ENCODE peak calls at places on chromosomes 5 and 9, in seven cellular contexts. K is breast epithelium, J is NT2/D1, E is K562, T is aorta, D is cardiac muscle cell, Y is Panc1. R is an unnamed sample. For H3K27me3 and H3K36me3, the result is how much of the 10 kb centered on the place peaks cover.

GRCh38 chr5:125176005-125176390 is 429.6 kb upstream of the ZNF608 start:
- DNase-seq in J (no peak), Y (no peak), D (no peak), E (no peak), T (no peak), K (no peak), R (no peak)

GRCh38 chr9:91776409-91777365 is 173.3 kb downstream of the ROR2 start:
- DNase-seq in T (no peak), E (no peak), Y (no peak), K (no peak), D (peak), J (no peak), R (no peak)

GRCh38 chr9:89542461-89543021 is 44.6 kb upstream of the SEMA4D start:
- DNase-seq in J (no peak), D (no peak), E (no peak), T (no peak), K (no peak), Y (no peak), R (no peak)

GRCh38 chr9:95793924-95794828 is 81.3 kb upstream of the ERCC6L2 start:
- DNase-seq in J (no peak), K (no peak), D (peak), Y (no peak), E (no peak), T (no peak), R (no peak)

GRCh38 chr5:172939045-172939444 is 20.2 kb upstream of the RPL26L1 start:
- DNase-seq in Y (no peak), T (peak), K (no peak), E (peak), D (peak), J (no peak), R (peak)

GRCh38 chr5:16681761-16682335 is 65.1 kb upstream of the RETREG1 start:
- DNase-seq in T (no peak), D (no peak), Y (no peak), E (no peak), J (no peak), K (no peak), R (no peak)

GRCh38 chr9:93686880-93687236 is 110.5 kb downstream of the PHF2 start:
- DNase-seq in K (peak), E (no peak), Y (no peak), D (no peak), J (no peak), T (no peak), R (no peak)

GRCh38 chr9:128595471-128595870 is 43.1 kb downstream of the SPTAN1 start:
- DNase-seq in K (no peak), J (no peak), E (no peak), T (no peak), D (no peak), Y (no peak), R (no peak)

GRCh38 chr5:54243483-54244080 is 66.8 kb downstream of the ARL15 start:
- DNase-seq in D (peak), J (no peak), K (no peak), Y (no peak), E (peak), T (no peak), R (peak)

GRCh38 chr9:34741628-34742027 is 31.7 kb upstream of the CCL21 start:
- DNase-seq in K (no peak), J (no peak), T (no peak), E (no peak), Y (no peak), D (peak), R (peak)

GRCh38 chr5:112006721-112007120 is 249.7 kb upstream of the NREP start:
- DNase-seq in K (no peak), Y (no peak), T (no peak), E (no peak), J (no peak), D (peak), R (no peak)

GRCh38 chr9:95508242-95508967 is 8.4 kb downstream of the PTCH1 start:
- DNase-seq in D (peak), E (no peak), J (no peak), K (no peak), Y (no peak), T (no peak), R (no peak)

GRCh38 chr9:126773004-126773607 is 31.7 kb upstream of the ZBTB43 start:
- DNase-seq in K (no peak), J (peak), T (no peak), Y (no peak), E (peak), D (peak), R (peak)
- H3K27me3 ChIP-seq in K (under half), J (under half), T (under half), Y (under half), E (under half), D (under half), R (under half)

GRCh38 chr5:139494256-139494655 is 11.7 kb upstream of the STING1 start:
- DNase-seq in T (no peak), J (no peak), D (no peak), E (no peak), Y (no peak), K (no peak), R (no peak)

GRCh38 chr5:139488269-139488668 is 5.7 kb upstream of the STING1 start:
- DNase-seq in E (peak), T (peak), K (no peak), J (no peak), Y (no peak), D (no peak), R (no peak)

GRCh38 chr5:139494832-139495231 is 12.3 kb upstream of the STING1 start:
- DNase-seq in K (no peak), T (no peak), Y (no peak), E (no peak), D (peak), J (no peak), R (no peak)

GRCh38 chr5:139495644-139496435 is 13.3 kb upstream of the STING1 start:
- DNase-seq in E (peak), D (peak), Y (no peak), T (no peak), K (no peak), J (no peak), R (no peak)

DNA sequence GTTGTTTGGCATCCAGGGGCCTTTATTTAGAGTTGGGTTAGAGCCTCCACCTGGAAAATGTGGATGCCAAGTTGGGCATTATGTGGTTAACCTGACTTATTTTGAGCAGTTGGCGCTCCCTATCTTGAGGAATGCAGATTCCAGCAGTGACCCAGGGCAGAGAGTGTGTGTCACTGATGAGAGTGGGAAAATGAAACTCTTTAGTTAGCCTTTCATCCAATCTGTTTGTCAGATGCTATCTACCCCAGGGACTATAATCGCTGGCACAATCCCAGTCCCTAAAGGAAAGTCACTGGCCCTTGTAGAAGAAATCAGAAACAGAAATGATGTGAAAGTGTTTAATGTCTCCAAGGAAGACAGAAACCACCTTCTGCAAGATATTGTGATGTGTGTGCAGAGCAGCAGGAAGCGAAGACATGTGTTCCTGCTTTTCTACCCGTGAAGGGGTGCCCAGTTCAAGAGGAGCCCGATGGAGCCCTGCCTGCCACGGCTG is 10.2 kb upstream of the STING1 start:
- DNase-seq in Y (no peak), J (no peak), E (no peak), D (peak), T (no peak), K (no peak), R (no peak)
- H3K4me3 ChIP-seq in Y (no peak), J (no peak), E (no peak), D (no peak), T (no peak), K (peak), R (no peak)

GRCh38 chr9:14185016-14185415 is 128.9 kb downstream of the NFIB start:
- DNase-seq in J (no peak), K (no peak), Y (no peak), E (no peak), D (no peak), T (no peak), R (no peak)
- H3K36me3 ChIP-seq in J (under half), K (under half), Y (under half), E (under half), D (under half), T (under half), R (under half)

GRCh38 chr9:33677506-33677809 is 117.9 kb upstream of the PRSS3 start:
- DNase-seq in K (no peak), T (no peak), E (no peak), Y (no peak), D (no peak), J (no peak), R (no peak)
- H3K27me3 ChIP-seq in K (under half), T (under half), E (under half), Y (under half), D (under half), J (under half), R (under half)

DNA sequence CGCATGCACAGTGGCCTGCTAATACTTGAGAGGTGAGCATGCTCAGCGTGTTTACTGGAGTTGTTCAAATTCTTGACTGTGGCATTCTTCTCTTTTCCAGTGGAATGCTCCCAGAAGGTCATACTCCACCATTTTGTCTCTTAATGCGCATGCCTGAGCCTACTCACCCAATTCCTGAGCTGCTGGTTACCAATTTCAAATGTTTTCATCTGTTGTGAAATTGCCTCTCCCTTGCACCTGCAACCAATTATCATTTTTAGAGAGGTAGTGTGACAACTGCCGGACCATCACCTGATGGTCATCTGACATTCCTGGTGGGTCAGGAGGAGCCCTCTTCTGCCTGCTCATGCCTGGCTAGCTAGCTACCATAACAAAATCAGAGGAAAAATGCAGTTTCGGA is 82.2 kb upstream of the LIFR start:
- DNase-seq in E (no peak), T (no peak), J (no peak), D (no peak), K (no peak), Y (no peak), R (no peak)
- H3K4me3 ChIP-seq in E (no peak), T (no peak), J (no peak), D (no peak), K (no peak), Y (no peak), R (no peak)

DNA sequence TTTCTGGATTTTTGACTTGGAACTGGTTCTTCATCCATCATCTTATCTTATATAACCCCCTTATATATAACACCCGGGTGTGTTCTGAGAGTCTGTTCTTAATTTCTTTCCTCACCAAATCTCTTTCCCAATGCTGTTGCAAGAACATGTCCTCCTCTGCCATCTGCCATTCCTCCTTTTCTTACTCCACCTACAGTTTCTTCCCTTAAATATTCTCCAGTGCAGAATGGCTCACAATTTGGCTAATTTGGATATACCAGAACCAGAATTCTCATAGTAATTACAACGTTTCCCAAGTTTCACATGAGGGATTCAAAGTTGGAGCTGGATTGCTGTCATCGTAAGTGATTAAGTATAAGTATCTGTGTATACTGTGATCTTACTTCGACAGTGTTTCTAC is 28.0 kb downstream of the SKP2 start:
- DNase-seq in K (no peak), D (no peak), T (no peak), J (no peak), E (no peak), Y (no peak), R (no peak)
- H3K36me3 ChIP-seq in K (under half), D (half or more), T (under half), J (half or more), E (half or more), Y (under half), R (half or more)

GRCh38 chr5:2748180-2748840 is 3.2 kb downstream of the IRX2 start:
- DNase-seq in E (no peak), K (no peak), Y (no peak), T (no peak), J (no peak), D (no peak), R (peak)
- H3K27me3 ChIP-seq in E (under half), K (under half), Y (under half), T (under half), J (under half), D (under half), R (under half)

GRCh38 chr5:93599427-93600146 is 16.6 kb downstream of the NR2F1 start:
- DNase-seq in D (no peak), E (no peak), Y (no peak), T (no peak), J (no peak), K (no peak), R (no peak)

GRCh38 chr5:93601053-93601429 is 18.0 kb downstream of the NR2F1 start:
- DNase-seq in Y (no peak), D (no peak), E (no peak), K (no peak), J (no peak), T (no peak), R (no peak)

GRCh38 chr5:93598141-93598996 is 15.3 kb downstream of the NR2F1 start:
- DNase-seq in E (no peak), T (no peak), J (no peak), Y (no peak), D (no peak), K (no peak), R (no peak)

GRCh38 chr5:93600409-93601052 is 17.5 kb downstream of the NR2F1 start:
- DNase-seq in Y (no peak), K (no peak), D (no peak), J (no peak), E (no peak), T (no peak), R (no peak)

DNA sequence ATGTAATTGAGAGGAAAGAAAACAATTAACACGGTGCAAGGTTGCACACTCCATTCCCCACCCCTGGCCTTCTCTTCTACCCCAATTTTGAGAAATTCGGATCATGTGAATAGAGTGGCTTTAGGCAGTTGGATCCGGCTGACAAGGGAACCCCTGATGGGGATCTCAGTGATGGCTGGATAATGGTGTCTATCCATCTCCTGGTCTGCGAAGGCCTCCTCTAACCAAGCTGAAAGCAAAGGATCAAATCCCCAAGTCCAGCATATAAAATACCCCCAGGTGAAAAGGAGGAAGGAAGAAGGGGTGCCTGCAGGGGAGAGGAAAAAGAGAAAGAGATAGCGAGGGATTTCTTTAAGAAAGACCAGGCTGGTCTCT is 16.0 kb downstream of the NR2F1 start:
- DNase-seq in T (no peak), J (no peak), D (no peak), E (no peak), K (no peak), Y (no peak), R (no peak)
- H3K4me3 ChIP-seq in T (no peak), J (no peak), D (no peak), E (no peak), K (peak), Y (no peak), R (no peak)